ENCODE peak calls at places on chromosomes 13 and 19, in five cellular contexts. S is activated CD4-positive, alpha-beta T cell treated with anti-CD3 and anti-CD28 coated beads for 48 hours; O is stimulated activated CD4-positive, alpha-beta T cell treated with anti-CD3 and anti-CD28 coated beads, Interleukin-2, amount 100 ng/mL, for 48 hours; X is effector memory CD8-positive, alpha-beta T cell; M is H54. E is an unnamed sample.

GRCh38 chr19:39507715-39508364 is 7.1 kb upstream of the SELENOV start:
- DNase-seq in S (no peak), O (no peak), X (no peak), M (no peak), E (no peak)

GRCh38 chr13:51156666-51157065 is 45.6 kb upstream of the C13orf42 start:
- DNase-seq in S (no peak), O (no peak), X (no peak), M (no peak), E (no peak)

GRCh38 chr19:9818734-9819589 is at the start of gene FBXL12:
- DNase-seq in S (peak), O (peak), X (peak), M (peak), E (peak)

GRCh38 chr19:48190288-48191284 is 20.1 kb downstream of the ZSWIM9 start:
- DNase-seq in S (peak), O (peak), X (peak), M (no peak), E (no peak)

GRCh38 chr19:583198-583967 is 6.3 kb upstream of the HCN2 start:
- DNase-seq in S (no peak), O (no peak), X (no peak), M (no peak), E (no peak)

GRCh38 chr13:110442946-110443632 is 118.4 kb downstream of the RAB20 start:
- DNase-seq in S (no peak), O (no peak), X (no peak), M (peak), E (no peak)

GRCh38 chr13:85509512-85509911 is 289.7 kb downstream of the SLITRK6 start:
- DNase-seq in S (no peak), O (no peak), X (no peak), M (no peak), E (no peak)

GRCh38 chr19:17404015-17404414 is 1.4 kb downstream of the BST2 start:
- DNase-seq in S (peak), O (no peak), X (no peak), M (peak), E (no peak)

GRCh38 chr13:105220886-105221285 is 1314.6 kb downstream of the EFNB2 start:
- DNase-seq in S (no peak), O (no peak), X (no peak), M (no peak), E (no peak)